ENCODE peak calls at places on chromosomes 6 and 20, in four cellular contexts. I is GM12878, B is IMR-90, Q is HepG2. U is an unnamed sample.

GRCh38 chr6:73941892-73942291 is 245.9 kb downstream of the CD109 start:
- DNase-seq in B (peak), Q (no peak), I (no peak), U (no peak)

GRCh38 chr20:25233016-25233772 is 14.7 kb upstream of the PYGB start:
- DNase-seq in B (peak), Q (peak), I (no peak), U (no peak)

GRCh38 chr6:52815167-52816092 is 11.8 kb upstream of the GSTA1 start:
- DNase-seq in B (peak), Q (peak), I (no peak), U (peak)

GRCh38 chr20:3248167-3248992 is 9.4 kb upstream of the SLC4A11 start:
- DNase-seq in Q (no peak), B (no peak), I (no peak), U (peak)

GRCh38 chr6:148769304-148769968 is 22.6 kb downstream of the UST start:
- DNase-seq in B (no peak), Q (no peak), I (no peak), U (peak)

GRCh38 chr6:71720705-71721104 is 165.6 kb upstream of the RIMS1 start:
- DNase-seq in B (no peak), I (no peak), Q (no peak), U (no peak)

GRCh38 chr6:1390805-1391511 is 1.6 kb downstream of the FOXF2 start:
- DNase-seq in I (no peak), B (peak), Q (no peak), U (peak)

GRCh38 chr6:33254591-33254990 is 17.1 kb downstream of the VPS52 start:
- DNase-seq in Q (no peak), I (no peak), B (no peak), U (no peak)

GRCh38 chr6:110944681-110945151 is 13.8 kb upstream of the GTF3C6 start:
- DNase-seq in Q (peak), B (peak), I (peak), U (no peak)

GRCh38 chr6:26223213-26223612 is 136.0 kb downstream of the HFE start:
- DNase-seq in Q (no peak), B (peak), I (no peak), U (no peak)

GRCh38 chr20:38927902-38928578 is 1.8 kb downstream of the FAM83D start:
- DNase-seq in B (no peak), I (no peak), Q (no peak), U (no peak)

GRCh38 chr6:132333639-132334516 is 67.4 kb downstream of the MOXD1 start:
- DNase-seq in I (no peak), B (peak), Q (peak), U (peak)

GRCh38 chr20:41316602-41317535 is 662 bp downstream of the ZHX3 start:
- DNase-seq in I (no peak), Q (peak), B (peak), U (peak)

GRCh38 chr20:49916146-49917002 is 1.0 kb upstream of the SPATA2 start:
- DNase-seq in Q (peak), I (no peak), B (peak), U (peak)

GRCh38 chr6:166490671-166491500 is 95.6 kb downstream of the RAMACL start:
- DNase-seq in Q (no peak), B (peak), I (no peak), U (no peak)

GRCh38 chr6:145733770-145734169 is 1.6 kb downstream of the EPM2A start:
- DNase-seq in I (no peak), B (peak), Q (no peak), U (no peak)

GRCh38 chr6:157193443-157193996 is 129.8 kb downstream of the TMEM242 start:
- DNase-seq in B (no peak), I (no peak), Q (no peak), U (no peak)

GRCh38 chr6:133890941-133891813 is 2.3 kb downstream of the TCF21 start:
- DNase-seq in Q (no peak), B (peak), I (no peak), U (peak)

GRCh38 chr20:56245761-56246160 is 2.8 kb upstream of the MC3R start:
- DNase-seq in I (no peak), Q (no peak), B (no peak), U (no peak)

GRCh38 chr20:8082025-8082424 is 50.0 kb upstream of the PLCB1 start:
- DNase-seq in B (no peak), I (no peak), Q (peak), U (peak)

GRCh38 chr20:62304331-62305148 is 1.7 kb downstream of the ADRM1 start:
- DNase-seq in Q (no peak), B (no peak), I (no peak), U (no peak)

GRCh38 chr6:162294030-162294429 is 433.5 kb downstream of the PRKN start:
- DNase-seq in Q (no peak), B (no peak), I (no peak), U (no peak)

GRCh38 chr20:22924949-22925612 is 110.0 kb upstream of the SSTR4 start:
- DNase-seq in Q (no peak), I (no peak), B (no peak), U (no peak)

GRCh38 chr6:84082693-84083265 is 49.2 kb downstream of the MRAP2 start:
- DNase-seq in Q (no peak), I (no peak), B (no peak), U (no peak)

GRCh38 chr20:45359406-45360148 is 3.4 kb upstream of the SYS1 start:
- DNase-seq in B (no peak), I (no peak), Q (peak), U (peak)

GRCh38 chr6:39520411-39520810 is 197.9 kb upstream of the KCNK16 start:
- DNase-seq in I (no peak), B (no peak), Q (no peak), U (no peak)

GRCh38 chr6:11606287-11606686 is 68.7 kb downstream of the TMEM170B start:
- DNase-seq in B (no peak), Q (no peak), I (no peak), U (no peak)
- H3K9ac ChIP-seq in B (no peak), Q (no peak), I (no peak), U (no peak)

GRCh38 chr6:100460650-100461204 is 4.0 kb downstream of the SIM1 start:
- DNase-seq in B (no peak), I (no peak), Q (no peak), U (peak)
- TF ChIP-seq CTCF in B (peak), I (peak), Q (no peak), U (peak)

DNA sequence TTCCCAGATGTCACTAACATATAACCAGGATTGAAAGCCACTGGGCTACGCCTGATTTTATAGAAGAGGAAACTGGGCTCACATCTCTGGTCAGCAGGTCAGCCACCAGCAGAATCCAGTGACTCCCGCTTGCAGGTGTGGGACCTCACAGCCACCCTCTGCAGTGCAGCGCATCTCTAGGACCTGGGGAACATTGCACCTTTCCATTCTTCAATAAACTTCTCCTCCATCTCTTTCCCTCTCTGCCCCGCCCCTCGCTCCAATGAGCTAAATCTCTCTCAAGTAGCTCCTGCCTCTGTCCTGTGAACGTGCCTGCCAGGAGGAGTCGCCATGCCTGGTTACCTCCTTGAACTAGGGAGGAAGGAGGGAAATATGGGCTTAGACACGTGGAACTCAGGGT is 469.6 kb downstream of the PREX1 start:
- DNase-seq in B (no peak), I (no peak), Q (no peak), U (no peak)
- H3K9ac ChIP-seq in B (no peak), I (no peak), Q (no peak), U (no peak)

GRCh38 chr20:36574278-36575065 is 1.1 kb downstream of the TGIF2 start:
- DNase-seq in I (no peak), Q (peak), B (peak), U (peak)
- TF ChIP-seq CTCF in I (no peak), Q (peak), B (no peak), U (no peak)

GRCh38 chr6:75285156-75285639 is 606 bp upstream of the TMEM30A start:
- DNase-seq in Q (no peak), B (no peak), I (no peak), U (no peak)
- H3K9ac ChIP-seq in Q (peak), B (peak), I (peak), U (peak)

DNA sequence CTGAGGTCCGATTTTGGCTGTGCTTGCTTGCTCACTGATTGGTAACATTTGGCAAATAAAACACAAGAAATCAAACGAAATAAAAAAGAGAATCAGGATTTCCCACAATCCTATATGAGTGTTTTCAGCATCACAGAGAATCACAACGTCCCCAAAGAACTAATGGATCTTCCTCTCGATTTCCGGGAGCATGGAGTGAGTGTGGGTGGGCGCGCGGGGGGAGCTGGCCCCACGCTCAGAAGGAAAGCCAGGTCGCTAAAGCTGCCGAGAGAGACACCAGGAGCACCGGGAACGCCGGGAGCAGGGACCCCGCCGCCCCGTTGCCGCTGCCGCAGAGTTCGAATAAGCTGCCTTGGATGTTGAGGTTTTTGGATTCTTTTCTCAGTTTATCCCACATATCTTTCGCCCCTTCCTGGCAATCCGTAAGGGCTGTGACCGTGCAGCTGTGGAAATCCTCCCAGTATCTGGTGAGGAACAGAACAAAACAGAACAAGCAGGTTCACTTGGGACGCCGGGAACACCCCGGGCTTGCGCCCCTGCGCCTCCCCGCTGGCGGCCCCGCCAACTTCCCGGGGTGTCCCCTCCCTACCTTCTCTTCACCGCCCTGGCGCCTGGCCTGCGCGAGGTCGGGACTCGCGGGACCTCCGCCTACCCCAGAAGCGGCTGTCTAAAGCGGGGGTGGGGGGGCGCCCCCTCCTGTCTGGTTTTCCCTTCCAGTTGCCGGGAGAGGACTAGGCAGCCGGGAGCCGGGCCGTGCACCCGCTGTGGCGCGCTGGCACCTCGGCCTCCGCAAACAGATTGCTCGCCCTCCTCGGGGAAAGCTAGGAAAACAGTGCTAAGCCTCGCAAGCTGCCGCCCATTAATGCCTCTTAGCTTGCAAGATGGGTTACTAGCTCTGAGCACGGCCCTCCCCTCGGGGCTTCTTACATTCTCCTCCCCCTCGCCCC is 7.7 kb downstream of the NRN1 start:
- DNase-seq in Q (no peak), I (no peak), B (no peak), U (peak)
- TF ChIP-seq CTCF in Q (peak), I (no peak), B (no peak), U (peak)